ENCODE peak calls at places on chromosome 20, in seven cellular contexts. J is hepatocyte, Q is GM23248, E is HCT116, T is OCI-LY7, W is PC-3, H is MM.1S. R is an unnamed sample.

GRCh38 chr20:41242807-41243206 is 74.7 kb downstream of the ZHX3 start:
- DNase-seq in J (no peak), Q (no peak), E (no peak), T (no peak), W (no peak), H (no peak), R (no peak)

GRCh38 chr20:5657190-5657872 is 92.9 kb upstream of the SHLD1 start:
- DNase-seq in J (peak), Q (peak), E (no peak), T (no peak), W (peak), H (no peak), R (no peak)

GRCh38 chr20:37559312-37560027 is 31.8 kb upstream of the BLCAP start:
- DNase-seq in J (no peak), Q (no peak), E (no peak), T (no peak), W (no peak), H (no peak), R (no peak)

GRCh38 chr20:57425150-57426013 is 34.2 kb downstream of the RBM38 start:
- DNase-seq in J (no peak), Q (no peak), E (no peak), T (peak), W (no peak), H (no peak), R (peak)

GRCh38 chr20:60314727-60315126 is 356.5 kb downstream of the CDH26 start:
- DNase-seq in J (no peak), Q (no peak), E (no peak), T (no peak), W (no peak), H (no peak), R (no peak)

GRCh38 chr20:24584538-24585356 is 115.3 kb downstream of the SYNDIG1 start:
- DNase-seq in J (no peak), Q (peak), E (no peak), T (peak), W (peak), H (no peak), R (no peak)

GRCh38 chr20:38649275-38649891 is 47.8 kb downstream of the ARHGAP40 start:
- DNase-seq in J (peak), Q (peak), E (no peak), T (peak), W (peak), H (no peak), R (peak)

GRCh38 chr20:4810446-4811019 is 88.8 kb downstream of the PRND start:
- DNase-seq in J (no peak), Q (no peak), E (no peak), T (no peak), W (no peak), H (no peak), R (no peak)

GRCh38 chr20:25299801-25300200 is 51.9 kb downstream of the PYGB start:
- DNase-seq in J (no peak), Q (peak), E (no peak), T (no peak), W (peak), H (peak), R (no peak)

GRCh38 chr20:22567944-22568871 is 16.2 kb downstream of the FOXA2 start:
- DNase-seq in J (no peak), Q (no peak), E (no peak), T (no peak), W (no peak), H (no peak), R (peak)

GRCh38 chr20:8777866-8778265 is 291.0 kb upstream of the PLCB4 start:
- DNase-seq in J (no peak), Q (no peak), E (no peak), T (no peak), W (no peak), H (no peak), R (no peak)

GRCh38 chr20:50041238-50041915 is 58.6 kb downstream of the SNAI1 start:
- DNase-seq in J (no peak), Q (no peak), E (no peak), T (peak), W (no peak), H (peak), R (no peak)
- TF ChIP-seq EZH2phosphoT487 in J (no peak), Q (no peak), E (no peak), T (no peak), W (no peak), H (no peak), R (no peak)

DNA sequence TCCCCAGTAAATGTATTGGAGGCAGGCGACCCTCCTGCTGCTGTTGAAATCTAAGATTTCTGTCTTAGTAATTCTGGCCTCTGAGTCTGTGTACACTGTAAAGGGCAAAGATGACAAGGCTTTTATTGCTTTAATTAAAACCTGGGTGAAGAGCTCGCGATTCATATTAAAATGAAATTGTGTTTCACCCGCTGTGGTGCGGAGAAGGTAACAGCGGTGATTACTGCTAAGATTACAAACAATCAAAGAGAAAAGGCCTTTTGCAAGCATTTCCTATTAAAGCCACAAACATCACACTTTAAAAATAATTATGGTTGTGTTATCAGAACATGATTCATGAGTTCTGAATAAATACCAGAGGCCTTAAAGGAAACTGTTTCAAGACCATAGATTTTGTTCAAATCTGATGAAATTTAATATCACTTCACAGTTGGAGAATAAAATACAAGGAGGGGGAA is 69.3 kb downstream of the TOX2 start:
- DNase-seq in J (no peak), Q (no peak), E (no peak), T (no peak), W (no peak), H (no peak), R (no peak)
- TF ChIP-seq EZH2phosphoT487 in J (no peak), Q (no peak), E (no peak), T (no peak), W (no peak), H (no peak), R (no peak)

DNA sequence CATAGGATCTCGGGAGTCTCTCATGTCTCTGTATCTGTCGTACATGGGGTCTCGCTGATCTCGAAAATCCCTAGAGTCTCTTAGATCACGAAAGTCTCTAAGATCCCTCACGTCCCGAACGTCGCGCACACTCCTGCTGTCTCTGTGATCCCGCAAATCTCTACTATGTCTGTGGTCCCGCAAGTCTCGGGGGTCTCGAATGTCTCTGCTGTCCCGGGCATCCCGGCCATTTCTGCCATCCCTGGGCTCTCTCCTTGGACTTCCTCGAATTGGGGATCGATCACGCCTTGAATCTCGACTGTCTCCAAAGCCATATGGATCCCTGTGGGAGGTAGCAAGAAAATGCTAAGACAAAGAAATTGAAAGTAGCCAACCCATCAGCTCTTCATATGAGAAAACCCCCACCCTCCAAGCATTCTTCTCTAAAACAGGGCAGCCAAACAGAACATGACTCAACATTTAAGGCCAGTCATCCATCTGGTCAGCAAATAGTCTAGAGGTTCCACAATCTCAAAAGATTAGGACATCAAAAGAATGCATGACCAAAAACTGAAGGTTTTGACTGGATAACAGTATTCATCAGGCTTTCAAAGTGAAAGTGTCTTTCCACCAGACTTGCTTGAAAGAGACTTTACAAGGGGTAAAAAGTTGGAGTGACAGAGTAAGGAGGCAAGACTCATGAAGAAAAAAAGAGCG is 19.4 kb downstream of the NCOA5 start:
- DNase-seq in J (no peak), Q (peak), E (no peak), T (no peak), W (peak), H (no peak), R (no peak)
- TF ChIP-seq EZH2phosphoT487 in J (no peak), Q (no peak), E (no peak), T (no peak), W (no peak), H (no peak), R (no peak)

DNA sequence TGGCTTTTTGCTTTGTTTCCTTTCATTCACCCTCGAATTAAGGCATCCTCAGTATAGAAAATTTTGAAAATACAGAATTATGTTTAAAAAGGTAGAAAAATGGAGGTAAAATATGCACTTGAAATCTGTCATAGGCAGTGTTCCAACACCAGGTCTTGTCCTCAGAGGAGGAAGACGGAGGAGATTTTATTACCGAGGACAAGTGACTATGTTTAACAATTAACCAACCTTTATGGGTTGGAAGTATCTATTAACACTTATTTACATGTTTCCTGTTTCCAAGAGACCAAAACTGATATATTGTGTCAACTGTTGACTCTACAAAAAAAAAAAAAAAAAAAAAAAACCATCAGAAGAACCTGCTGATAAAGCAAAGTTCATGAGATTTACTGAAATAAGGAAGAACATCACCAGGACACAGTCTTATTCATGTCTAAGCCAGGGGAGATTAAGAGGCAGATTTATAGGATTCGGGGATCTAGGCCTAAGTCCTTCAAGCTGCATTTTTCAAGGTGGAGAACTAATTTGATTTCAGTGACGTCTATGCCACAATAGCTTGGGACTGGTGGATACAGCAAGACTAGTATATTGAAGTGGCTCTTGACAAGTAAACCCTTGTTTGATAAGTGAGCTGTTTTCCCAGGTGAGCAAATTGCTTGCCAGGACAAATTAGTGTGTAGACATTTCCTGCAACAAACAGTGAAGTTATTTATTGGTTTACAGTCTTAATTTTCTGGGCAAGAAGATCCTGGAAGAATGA is 126.6 kb upstream of the NAA20 start:
- DNase-seq in J (peak), Q (no peak), E (no peak), T (no peak), W (no peak), H (no peak), R (no peak)
- TF ChIP-seq EZH2phosphoT487 in J (no peak), Q (no peak), E (no peak), T (no peak), W (no peak), H (no peak), R (no peak)

R was measured in neural progenitor cell.